ENCODE peak calls at places on chromosomes 16 and 17, in eight cellular contexts. J is AG09309, H is GM10248, L is adrenal gland, C is left lung, V is Caco-2, E is GM23338, Z is brain microvascular endothelial cell. R is an unnamed sample.

GRCh38 chr17:17819561-17819995 is 17.2 kb downstream of the SREBF1 start:
- DNase-seq in J (no peak), H (peak), L (peak), C (peak), V (no peak), E (peak), Z (peak), R (peak)

GRCh38 chr16:15507299-15507958 is 73.0 kb downstream of the BMERB1 start:
- DNase-seq in J (peak), H (no peak), L (no peak), C (no peak), V (no peak), E (no peak), Z (peak), R (no peak)

GRCh38 chr16:4327386-4327781 is 11.5 kb downstream of the GLIS2 start:
- DNase-seq in J (no peak), H (no peak), L (no peak), C (no peak), V (no peak), E (no peak), Z (no peak), R (no peak)

GRCh38 chr16:6932871-6933390 is 399.7 kb upstream of the RBFOX1 start:
- DNase-seq in J (no peak), H (no peak), L (no peak), C (no peak), V (no peak), E (no peak), Z (no peak), R (no peak)

GRCh38 chr17:7356072-7356549 is 1.2 kb downstream of the TMEM95 start:
- DNase-seq in J (no peak), H (peak), L (peak), C (peak), V (peak), E (peak), Z (peak), R (peak)

GRCh38 chr16:81649561-81649960 is 129.5 kb upstream of the PLCG2 start:
- DNase-seq in J (no peak), H (no peak), L (no peak), C (no peak), V (no peak), E (no peak), Z (no peak), R (no peak)

GRCh38 chr17:82879241-82879640 is 39.4 kb upstream of the ZNF750 start:
- DNase-seq in J (no peak), H (no peak), L (no peak), C (no peak), V (no peak), E (no peak), Z (no peak), R (no peak)

GRCh38 chr17:32123782-32124181 is 18.5 kb upstream of the RHOT1 start:
- DNase-seq in J (no peak), H (no peak), L (peak), C (no peak), V (no peak), E (no peak), Z (peak), R (no peak)

GRCh38 chr16:23280483-23280967 is 21.6 kb upstream of the SCNN1B start:
- DNase-seq in J (no peak), H (no peak), L (no peak), C (no peak), V (no peak), E (no peak), Z (no peak), R (no peak)

GRCh38 chr17:82745524-82745923 is 6.3 kb upstream of the TBCD start:
- DNase-seq in J (no peak), H (no peak), L (no peak), C (no peak), V (no peak), E (no peak), Z (no peak), R (no peak)

GRCh38 chr17:44556854-44557606 is at the start of gene FZD2:
- DNase-seq in J (peak), H (peak), L (peak), C (peak), V (peak), E (peak), Z (peak), R (peak)

GRCh38 chr17:19762515-19762961 is 14.4 kb upstream of the ALDH3A1 start:
- DNase-seq in J (no peak), H (peak), L (peak), C (no peak), V (peak), E (peak), Z (peak), R (peak)

GRCh38 chr16:82011199-82011641 is at the start of gene SDR42E1:
- DNase-seq in J (no peak), H (peak), L (no peak), C (peak), V (peak), E (peak), Z (no peak), R (peak)

GRCh38 chr16:11405331-11406176 is 60.3 kb downstream of the RMI2 start:
- DNase-seq in J (no peak), H (peak), L (peak), C (no peak), V (peak), E (peak), Z (peak), R (peak)
- TF ChIP-seq CTCF in J (peak), H (peak), L (peak), C (peak), V (peak), E (peak), Z (peak), R (peak)

DNA sequence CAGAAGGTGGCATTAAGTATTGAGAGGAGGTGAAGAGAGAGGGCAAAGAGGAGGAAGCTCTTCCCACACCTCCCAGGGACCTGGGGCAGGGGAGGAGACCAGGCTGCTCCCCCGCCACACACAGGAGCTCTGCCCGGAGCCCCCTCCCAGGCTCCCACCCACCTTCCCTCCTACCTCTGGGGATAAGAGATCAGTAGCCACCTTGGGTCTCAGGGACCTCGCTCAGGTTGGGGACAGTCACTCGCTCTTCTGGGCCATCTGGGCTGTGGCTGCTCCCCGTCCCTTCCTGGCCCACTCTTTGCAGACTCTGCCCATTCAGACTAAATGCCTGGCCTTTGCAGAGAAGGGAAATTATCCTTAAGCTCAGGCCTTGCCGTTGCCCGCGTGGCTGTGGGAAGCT is 14.9 kb upstream of the C16orf74 start:
- DNase-seq in J (no peak), H (no peak), L (no peak), C (no peak), V (no peak), E (no peak), Z (no peak), R (no peak)
- TF ChIP-seq CTCF in J (no peak), H (no peak), L (no peak), C (no peak), V (no peak), E (no peak), Z (no peak), R (no peak)

GRCh38 chr17:55175788-55176425 is 88.9 kb upstream of the HLF start:
- DNase-seq in J (no peak), H (no peak), L (no peak), C (no peak), V (no peak), E (no peak), Z (no peak), R (no peak)

GRCh38 chr17:55172612-55173011 is 92.1 kb upstream of the HLF start:
- DNase-seq in J (no peak), H (no peak), L (no peak), C (no peak), V (no peak), E (no peak), Z (no peak), R (peak)

GRCh38 chr17:55168970-55169687 is 95.6 kb upstream of the HLF start:
- DNase-seq in J (no peak), H (peak), L (no peak), C (no peak), V (no peak), E (no peak), Z (no peak), R (peak)

GRCh38 chr17:55174133-55174532 is 90.6 kb upstream of the HLF start:
- DNase-seq in J (no peak), H (no peak), L (no peak), C (no peak), V (no peak), E (no peak), Z (no peak), R (no peak)

DNA sequence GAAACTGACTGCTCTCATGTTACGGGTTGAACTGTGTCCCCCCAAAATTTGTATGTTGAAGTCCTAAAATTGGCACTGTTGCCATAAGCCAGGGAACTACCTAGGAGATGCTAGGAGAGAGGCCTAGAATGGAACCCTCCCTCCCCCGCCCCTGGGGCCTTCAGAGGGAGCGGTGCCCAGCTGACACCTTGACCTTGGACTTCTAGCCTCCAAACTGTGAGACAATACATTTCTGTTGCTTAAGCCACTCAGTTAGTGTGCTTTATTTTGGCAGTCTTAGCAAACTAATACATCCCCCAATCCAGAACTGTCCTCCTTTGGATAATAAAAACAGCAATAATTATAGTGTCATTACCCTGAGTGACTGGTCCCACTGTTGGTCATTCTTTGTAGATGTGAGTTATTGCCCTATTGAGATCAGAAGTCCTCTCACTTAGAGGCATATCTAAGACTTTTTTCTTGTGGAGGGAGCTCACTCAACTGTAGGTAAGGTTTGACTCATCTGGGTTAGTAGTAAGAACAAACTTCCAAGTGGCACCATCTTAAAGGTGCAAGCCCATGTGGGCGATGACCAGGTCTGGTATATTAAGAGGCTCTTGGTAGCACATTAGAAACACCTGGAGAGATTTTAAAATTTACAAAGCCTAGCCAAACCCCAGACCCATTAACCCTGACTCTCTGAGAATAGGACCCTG is 93.0 kb upstream of the HLF start:
- DNase-seq in J (no peak), H (peak), L (no peak), C (no peak), V (no peak), E (no peak), Z (no peak), R (peak)
- TF ChIP-seq CTCF in J (no peak), H (no peak), L (no peak), C (no peak), V (no peak), E (no peak), Z (no peak), R (no peak)

GRCh38 chr16:8199390-8199789 is 390.9 kb downstream of the TMEM114 start:
- DNase-seq in J (no peak), H (no peak), L (no peak), C (no peak), V (no peak), E (peak), Z (no peak), R (no peak)

DNA sequence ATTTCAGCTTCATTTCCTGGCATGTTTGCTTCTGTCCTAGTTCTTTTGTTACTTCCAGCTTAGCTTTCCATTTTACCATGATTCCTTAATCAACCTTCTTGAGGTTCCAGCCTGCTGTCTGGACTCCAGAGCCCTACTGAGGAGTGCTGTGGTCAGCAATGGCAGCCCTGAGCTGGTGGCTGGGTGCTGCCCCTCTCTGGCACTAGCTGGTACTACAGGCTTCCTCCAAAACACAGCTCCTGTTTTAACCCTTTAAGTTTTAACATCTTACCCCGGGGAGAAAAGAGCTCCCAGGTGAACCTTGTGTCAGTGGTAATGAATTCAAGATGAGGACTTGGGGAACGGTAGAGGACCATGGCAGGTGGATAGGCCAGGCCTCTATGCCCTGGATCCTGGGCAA is 395.5 kb downstream of the TMEM114 start:
- DNase-seq in J (no peak), H (no peak), L (no peak), C (no peak), V (peak), E (peak), Z (no peak), R (no peak)
- TF ChIP-seq CTCF in J (peak), H (no peak), L (no peak), C (no peak), V (peak), E (peak), Z (peak), R (no peak)

GRCh38 chr16:55043499-55043898 is 112.8 kb downstream of the IRX5 start:
- DNase-seq in J (no peak), H (no peak), L (no peak), C (no peak), V (no peak), E (no peak), Z (no peak), R (no peak)
- TF ChIP-seq CTCF in J (no peak), H (no peak), L (no peak), C (no peak), V (no peak), E (peak), Z (no peak), R (no peak)

DNA sequence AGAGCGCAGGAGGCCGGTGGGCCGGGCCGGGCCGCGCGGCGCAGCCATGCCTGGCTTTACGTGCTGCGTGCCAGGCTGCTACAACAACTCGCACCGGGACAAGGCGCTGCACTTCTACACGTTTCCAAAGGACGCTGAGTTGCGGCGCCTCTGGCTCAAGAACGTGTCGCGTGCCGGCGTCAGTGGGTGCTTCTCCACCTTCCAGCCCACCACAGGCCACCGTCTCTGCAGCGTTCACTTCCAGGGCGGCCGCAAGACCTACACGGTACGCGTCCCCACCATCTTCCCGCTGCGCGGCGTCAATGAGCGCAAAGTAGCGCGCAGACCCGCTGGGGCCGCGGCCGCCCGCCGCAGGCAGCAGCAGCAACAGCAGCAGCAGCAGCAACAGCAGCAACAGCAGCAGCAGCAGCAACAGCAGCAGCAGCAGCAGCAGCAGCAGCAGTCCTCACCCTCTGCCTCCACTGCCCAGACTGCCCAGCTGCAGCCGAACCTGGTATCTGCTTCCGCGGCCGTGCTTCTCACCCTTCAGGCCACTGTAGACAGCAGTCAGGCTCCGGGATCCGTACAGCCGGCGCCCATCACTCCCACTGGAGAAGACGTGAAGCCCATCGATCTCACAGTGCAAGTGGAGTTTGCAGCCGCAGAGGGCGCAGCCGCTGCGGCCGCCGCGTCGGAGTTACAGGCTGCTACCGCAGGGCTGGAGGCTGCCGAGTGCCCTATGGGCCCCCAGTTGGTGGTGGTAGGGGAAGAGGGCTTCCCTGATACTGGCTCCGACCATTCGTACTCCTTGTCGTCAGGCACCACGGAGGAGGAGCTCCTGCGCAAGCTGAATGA is 606 bp downstream of the THAP11 start:
- DNase-seq in J (no peak), H (peak), L (peak), C (peak), V (peak), E (peak), Z (peak), R (peak)
- TF ChIP-seq CTCF in J (peak), H (peak), L (no peak), C (no peak), V (no peak), E (peak), Z (peak), R (peak)